ENCODE peak calls at places on chromosomes 1 and 21, in nine cellular contexts. W is stimulated activated CD4-positive, alpha-beta T cell treated with anti-CD3 and anti-CD28 coated beads, Interleukin-2, amount 100 ng/mL, for 24 hours; H is hepatic stellate cell; J is NCI-H345; N is HFF-Myc; Q is K562; O is transverse colon; G is CD4-positive, alpha-beta T cell; A is amniotic epithelial cell. C is an unnamed sample.

GRCh38 chr1:156025873-156026272 is 5.1 kb upstream of the SSR2 start:
- DNase-seq in W (peak), H (peak), J (peak), N (no peak), Q (peak), O (peak), G (peak), A (peak), C (peak)

GRCh38 chr1:85577421-85578320 is 2.9 kb upstream of the CCN1 start:
- DNase-seq in W (no peak), H (peak), J (no peak), N (peak), Q (no peak), O (peak), G (no peak), A (peak), C (peak)

GRCh38 chr1:245310605-245311531 is 156.1 kb downstream of the KIF26B start:
- DNase-seq in W (peak), H (peak), J (peak), N (no peak), Q (no peak), O (peak), G (no peak), A (peak), C (no peak)

GRCh38 chr1:166128195-166128594 is 38.6 kb downstream of the FAM78B start:
- DNase-seq in W (no peak), H (no peak), J (no peak), N (no peak), Q (no peak), O (no peak), G (no peak), A (no peak), C (no peak)

GRCh38 chr1:204852854-204853253 is 17.8 kb upstream of the NFASC start:
- DNase-seq in W (no peak), H (no peak), J (no peak), N (no peak), Q (no peak), O (no peak), G (no peak), A (no peak), C (no peak)

GRCh38 chr1:211469938-211470529 is 21.9 kb downstream of the RD3 start:
- DNase-seq in W (peak), H (peak), J (peak), N (peak), Q (peak), O (peak), G (peak), A (peak), C (peak)

GRCh38 chr1:55129194-55129728 is 85.9 kb downstream of the USP24 start:
- DNase-seq in W (no peak), H (no peak), J (no peak), N (no peak), Q (no peak), O (no peak), G (no peak), A (peak), C (peak)

GRCh38 chr1:2791027-2791760 is 10.3 kb downstream of the TTC34 start:
- DNase-seq in W (no peak), H (no peak), J (no peak), N (no peak), Q (no peak), O (no peak), G (no peak), A (no peak), C (no peak)

GRCh38 chr1:14494931-14495330 is 103.6 kb upstream of the KAZN start:
- DNase-seq in W (no peak), H (no peak), J (no peak), N (no peak), Q (no peak), O (no peak), G (no peak), A (no peak), C (no peak)

GRCh38 chr1:59750612-59751395 is 63.9 kb upstream of the HOOK1 start:
- DNase-seq in W (no peak), H (peak), J (no peak), N (peak), Q (no peak), O (peak), G (no peak), A (peak), C (peak)

GRCh38 chr21:44960141-44961092 is 20.6 kb downstream of the SLX9 start:
- DNase-seq in W (no peak), H (no peak), J (no peak), N (no peak), Q (no peak), O (no peak), G (no peak), A (no peak), C (no peak)

GRCh38 chr1:212247179-212247721 is 38.0 kb upstream of the PPP2R5A start:
- DNase-seq in W (no peak), H (peak), J (no peak), N (no peak), Q (peak), O (no peak), G (no peak), A (peak), C (peak)

GRCh38 chr1:19525607-19526545 is 40.5 kb upstream of the CAPZB start:
- DNase-seq in W (no peak), H (no peak), J (no peak), N (no peak), Q (no peak), O (no peak), G (no peak), A (peak), C (no peak)

GRCh38 chr1:1630191-1630964 is 1.6 kb upstream of the MMP23B start:
- DNase-seq in W (peak), H (no peak), J (peak), N (no peak), Q (no peak), O (peak), G (peak), A (peak), C (peak)

GRCh38 chr1:37342736-37343135 is 131.6 kb upstream of the ZC3H12A start:
- DNase-seq in W (no peak), H (no peak), J (no peak), N (no peak), Q (no peak), O (no peak), G (no peak), A (no peak), C (no peak)

GRCh38 chr1:48115835-48116234 is 106.7 kb upstream of the SLC5A9 start:
- DNase-seq in W (no peak), H (no peak), J (no peak), N (no peak), Q (no peak), O (no peak), G (no peak), A (no peak), C (no peak)

GRCh38 chr1:30372792-30373433 is 350.5 kb downstream of the MATN1 start:
- DNase-seq in W (no peak), H (no peak), J (no peak), N (no peak), Q (no peak), O (no peak), G (no peak), A (no peak), C (no peak)

GRCh38 chr1:225735252-225736149 is 42.1 kb upstream of the SRP9 start:
- DNase-seq in W (no peak), H (peak), J (peak), N (peak), Q (peak), O (peak), G (no peak), A (peak), C (peak)

GRCh38 chr1:3869751-3870301 is 12.6 kb downstream of the DFFB start:
- DNase-seq in W (no peak), H (no peak), J (peak), N (no peak), Q (peak), O (no peak), G (no peak), A (peak), C (peak)